ENCODE peak calls at places on chromosomes 12 and 14, in nine cellular contexts. B, X, G, I, H, J, S, Y and F are unnamed samples.

GRCh38 chr14:60079723-60080122 is 12.0 kb upstream of the PCNX4 start:
- DNase-seq in B (no peak), X (no peak), G (no peak), I (no peak), H (no peak), J (no peak), S (no peak), Y (no peak), F (no peak)

GRCh38 chr12:5003025-5003666 is 40.5 kb upstream of the KCNA5 start:
- DNase-seq in B (peak), X (peak), G (peak), I (no peak), H (peak), J (peak), S (no peak), Y (peak), F (peak)

GRCh38 chr14:57871487-57872080 is 5.7 kb upstream of the SLC35F4 start:
- DNase-seq in B (no peak), X (peak), G (peak), I (peak), H (peak), J (no peak), S (no peak), Y (peak), F (peak)

GRCh38 chr12:113088971-113089756 is 32.6 kb downstream of the DTX1 start:
- DNase-seq in B (peak), X (no peak), G (no peak), I (no peak), H (no peak), J (peak), S (no peak), Y (peak), F (no peak)

GRCh38 chr12:49783917-49784676 is 42.7 kb downstream of the TMBIM6 start:
- DNase-seq in B (no peak), X (peak), G (peak), I (peak), H (peak), J (no peak), S (no peak), Y (no peak), F (peak)

GRCh38 chr12:115473257-115473956 is 789.4 kb upstream of the TBX3 start:
- DNase-seq in B (no peak), X (no peak), G (no peak), I (no peak), H (no peak), J (no peak), S (no peak), Y (no peak), F (no peak)

GRCh38 chr12:27305673-27306504 is 26.7 kb upstream of the BMAL2 start:
- DNase-seq in B (no peak), X (peak), G (peak), I (peak), H (peak), J (no peak), S (no peak), Y (no peak), F (peak)

GRCh38 chr12:64611430-64612286 is 1.4 kb downstream of the RASSF3 start:
- DNase-seq in B (no peak), X (no peak), G (no peak), I (no peak), H (peak), J (peak), S (no peak), Y (peak), F (peak)

GRCh38 chr12:107818984-107819383 is 44.5 kb downstream of the ASCL4 start:
- DNase-seq in B (no peak), X (peak), G (no peak), I (peak), H (no peak), J (no peak), S (no peak), Y (no peak), F (peak)

GRCh38 chr14:23154876-23155587 is 28.4 kb downstream of the SLC7A8 start:
- DNase-seq in B (no peak), X (peak), G (peak), I (peak), H (peak), J (no peak), S (no peak), Y (no peak), F (peak)

GRCh38 chr12:105658389-105658788 is 327.9 kb downstream of the C12orf75 start:
- DNase-seq in B (no peak), X (no peak), G (no peak), I (no peak), H (no peak), J (no peak), S (no peak), Y (no peak), F (no peak)

GRCh38 chr14:81211844-81212243 is 8.9 kb downstream of the GTF2A1 start:
- DNase-seq in B (no peak), X (no peak), G (no peak), I (no peak), H (peak), J (no peak), S (no peak), Y (peak), F (peak)

GRCh38 chr12:75553398-75553797 is 42.0 kb upstream of the KRR1 start:
- DNase-seq in B (no peak), X (no peak), G (no peak), I (no peak), H (no peak), J (no peak), S (no peak), Y (no peak), F (peak)

GRCh38 chr12:49984476-49984890 is 11.7 kb downstream of the AQP6 start:
- DNase-seq in B (no peak), X (no peak), G (no peak), I (no peak), H (no peak), J (no peak), S (no peak), Y (no peak), F (no peak)

GRCh38 chr12:11581179-11581755 is 68.2 kb upstream of the ETV6 start:
- DNase-seq in B (peak), X (peak), G (peak), I (peak), H (peak), J (peak), S (peak), Y (peak), F (peak)

GRCh38 chr14:22225526-22226133 is 363.4 kb downstream of the DAD1 start:
- DNase-seq in B (no peak), X (no peak), G (no peak), I (no peak), H (no peak), J (no peak), S (no peak), Y (no peak), F (peak)

GRCh38 chr12:95102916-95103671 is 29.7 kb upstream of the NR2C1 start:
- DNase-seq in B (peak), X (peak), G (peak), I (peak), H (peak), J (peak), S (no peak), Y (peak), F (peak)

GRCh38 chr14:93832665-93833064 is 44.4 kb upstream of the PRIMA1 start:
- DNase-seq in B (no peak), X (no peak), G (no peak), I (no peak), H (no peak), J (no peak), S (no peak), Y (no peak), F (no peak)

GRCh38 chr12:130765186-130765659 is 49.1 kb upstream of the RIMBP2 start:
- DNase-seq in B (no peak), X (no peak), G (no peak), I (no peak), H (no peak), J (peak), S (no peak), Y (peak), F (peak)

GRCh38 chr12:124713041-124713435 is 145.6 kb upstream of the NCOR2 start:
- DNase-seq in B (no peak), X (no peak), G (no peak), I (no peak), H (no peak), J (no peak), S (no peak), Y (no peak), F (no peak)

GRCh38 chr12:112537710-112538396 is 119.1 kb downstream of the PTPN11 start:
- DNase-seq in B (no peak), X (no peak), G (no peak), I (no peak), H (no peak), J (no peak), S (no peak), Y (no peak), F (no peak)

GRCh38 chr12:32535260-32535999 is 136.1 kb downstream of the FGD4 start:
- DNase-seq in B (no peak), X (no peak), G (no peak), I (no peak), H (peak), J (no peak), S (no peak), Y (no peak), F (peak)

GRCh38 chr12:105214670-105215375 is 21.2 kb downstream of the APPL2 start:
- DNase-seq in B (no peak), X (no peak), G (no peak), I (no peak), H (no peak), J (no peak), S (no peak), Y (no peak), F (no peak)

GRCh38 chr14:33671556-33671955 is 279.3 kb downstream of the EGLN3 start:
- DNase-seq in B (no peak), X (no peak), G (no peak), I (no peak), H (no peak), J (no peak), S (no peak), Y (no peak), F (no peak)

GRCh38 chr12:55706840-55707671 is 648 bp downstream of the ITGA7 start:
- DNase-seq in B (no peak), X (no peak), G (no peak), I (no peak), H (no peak), J (no peak), S (no peak), Y (no peak), F (no peak)

GRCh38 chr12:40436564-40436963 is 211.8 kb downstream of the LRRK2 start:
- DNase-seq in B (no peak), X (no peak), G (no peak), I (no peak), H (no peak), J (no peak), S (no peak), Y (no peak), F (no peak)

GRCh38 chr12:122646568-122647220 is 56.5 kb downstream of the HCAR2 start:
- DNase-seq in B (peak), X (peak), G (peak), I (no peak), H (peak), J (peak), S (no peak), Y (peak), F (peak)

GRCh38 chr14:59964251-59965007 is 44.5 kb downstream of the LRRC9 start:
- DNase-seq in B (no peak), X (no peak), G (no peak), I (no peak), H (no peak), J (no peak), S (no peak), Y (no peak), F (peak)

GRCh38 chr12:114869091-114869834 is 185.3 kb upstream of the TBX3 start:
- DNase-seq in B (no peak), X (no peak), G (peak), I (peak), H (peak), J (no peak), S (no peak), Y (no peak), F (peak)

GRCh38 chr14:100691395-100692025 is 35.2 kb upstream of the DLK1 start:
- DNase-seq in B (no peak), X (no peak), G (no peak), I (no peak), H (no peak), J (no peak), S (no peak), Y (no peak), F (no peak)

GRCh38 chr12:89983622-89984021 is 275.0 kb upstream of the ATP2B1 start:
- DNase-seq in B (no peak), X (no peak), G (no peak), I (no peak), H (no peak), J (no peak), S (no peak), Y (no peak), F (no peak)

GRCh38 chr12:47717443-47718193 is 7.7 kb downstream of the ENDOU start:
- DNase-seq in B (no peak), X (peak), G (peak), I (peak), H (peak), J (no peak), S (no peak), Y (peak), F (peak)

GRCh38 chr12:58896278-58896677 is 24.0 kb downstream of the LRIG3 start:
- DNase-seq in B (no peak), X (no peak), G (no peak), I (no peak), H (no peak), J (no peak), S (no peak), Y (no peak), F (no peak)

GRCh38 chr12:60335765-60336164 is 739.9 kb downstream of the SLC16A7 start:
- DNase-seq in B (no peak), X (peak), G (peak), I (peak), H (peak), J (no peak), S (no peak), Y (no peak), F (peak)

GRCh38 chr12:120216742-120217595 is 16.1 kb upstream of the RPLP0 start:
- DNase-seq in B (no peak), X (no peak), G (no peak), I (no peak), H (no peak), J (no peak), S (no peak), Y (no peak), F (no peak)